ENCODE peak calls at places on chromosome 17, in five cellular contexts. One of them, this sample, is unnamed.

GRCh38 chr17:7419833-7420610 is at the start of gene SPEM1:
- DNase-seq in H54: no peak
- DNase-seq in stomach: no peak
- DNase-seq in IMR-90: no peak
- DNase-seq in transverse colon: no peak
- DNase-seq in this sample: no peak

GRCh38 chr17:57612202-57613071 is 132.7 kb downstream of the CCDC182 start:
- DNase-seq in transverse colon: no peak
- DNase-seq in H54: no peak
- DNase-seq in IMR-90: no peak
- DNase-seq in stomach: no peak
- DNase-seq in this sample: no peak

GRCh38 chr17:14775761-14776492 is 475.0 kb downstream of the HS3ST3B1 start:
- DNase-seq in stomach: no peak
- DNase-seq in transverse colon: no peak
- DNase-seq in H54: no peak
- DNase-seq in IMR-90: no peak
- DNase-seq in this sample: no peak

GRCh38 chr17:17823433-17824118 is 13.2 kb downstream of the SREBF1 start:
- DNase-seq in transverse colon: peak; percentile 89
- DNase-seq in H54: peak; percentile 100
- DNase-seq in IMR-90: peak; percentile 61
- DNase-seq in stomach: peak; percentile 89
- DNase-seq in this sample: peak; percentile 85

GRCh38 chr17:65656390-65657250 is 95.2 kb upstream of the AXIN2 start:
- DNase-seq in transverse colon: no peak
- DNase-seq in stomach: no peak
- DNase-seq in H54: no peak
- DNase-seq in IMR-90: peak; percentile 26
- DNase-seq in this sample: no peak

GRCh38 chr17:82910770-82911169 is 70.9 kb upstream of the ZNF750 start:
- DNase-seq in stomach: no peak
- DNase-seq in H54: no peak
- DNase-seq in transverse colon: no peak
- DNase-seq in IMR-90: no peak
- DNase-seq in this sample: no peak

GRCh38 chr17:353213-353837 is 718 bp upstream of the RPH3AL start:
- DNase-seq in transverse colon: no peak
- DNase-seq in H54: no peak
- DNase-seq in stomach: no peak
- DNase-seq in IMR-90: no peak
- DNase-seq in this sample: no peak

GRCh38 chr17:72351884-72352346 is 231.1 kb downstream of the SOX9 start:
- DNase-seq in transverse colon: no peak
- DNase-seq in stomach: no peak
- DNase-seq in IMR-90: no peak
- DNase-seq in H54: no peak
- DNase-seq in this sample: peak; percentile 49

GRCh38 chr17:50057521-50057991 is 1.6 kb downstream of the ITGA3 start:
- DNase-seq in stomach: peak; percentile 49
- DNase-seq in H54: no peak
- DNase-seq in transverse colon: peak; percentile 79
- DNase-seq in IMR-90: no peak
- DNase-seq in this sample: no peak

GRCh38 chr17:692116-692515 is 22.5 kb downstream of the VPS53 start:
- DNase-seq in H54: no peak
- DNase-seq in transverse colon: no peak
- DNase-seq in IMR-90: peak; percentile 89
- DNase-seq in stomach: no peak
- DNase-seq in this sample: no peak

GRCh38 chr17:33169580-33170285 is 123.4 kb downstream of the ASIC2 start:
- DNase-seq in H54: no peak
- DNase-seq in transverse colon: no peak
- DNase-seq in IMR-90: peak; percentile 57
- DNase-seq in stomach: no peak
- DNase-seq in this sample: no peak

GRCh38 chr17:21551081-21551881 is 141.0 kb upstream of the KCNJ18 start:
- DNase-seq in stomach: peak; percentile 85
- DNase-seq in IMR-90: peak; percentile 89
- DNase-seq in H54: peak; percentile 65
- DNase-seq in transverse colon: peak; percentile 84
- DNase-seq in this sample: peak; percentile 73

GRCh38 chr17:71792966-71793365 is 327.9 kb upstream of the SOX9 start:
- DNase-seq in stomach: no peak
- DNase-seq in H54: peak; percentile 42
- DNase-seq in transverse colon: no peak
- DNase-seq in IMR-90: peak; percentile 81
- DNase-seq in this sample: no peak

GRCh38 chr17:68424861-68425260 is 32.4 kb downstream of the WIPI1 start:
- DNase-seq in stomach: no peak
- DNase-seq in IMR-90: no peak
- DNase-seq in H54: no peak
- DNase-seq in transverse colon: no peak
- DNase-seq in this sample: no peak

GRCh38 chr17:42684033-42684625 is 1.8 kb downstream of the CNTNAP1 start:
- DNase-seq in stomach: peak; percentile 44
- DNase-seq in IMR-90: no peak
- DNase-seq in H54: no peak
- DNase-seq in transverse colon: no peak
- DNase-seq in this sample: peak; percentile 47

GRCh38 chr17:33241390-33241789 is 51.7 kb downstream of the ASIC2 start:
- DNase-seq in stomach: no peak
- DNase-seq in H54: no peak
- DNase-seq in transverse colon: no peak
- DNase-seq in IMR-90: peak; percentile 50
- DNase-seq in this sample: no peak

GRCh38 chr17:45857977-45858708 is 13.5 kb downstream of the SPPL2C start:
- DNase-seq in H54: no peak
- DNase-seq in IMR-90: peak; percentile 12
- DNase-seq in transverse colon: no peak
- DNase-seq in stomach: no peak
- DNase-seq in this sample: no peak

GRCh38 chr17:12566281-12567002 is 99.2 kb upstream of the MYOCD start:
- DNase-seq in IMR-90: no peak
- DNase-seq in transverse colon: no peak
- DNase-seq in H54: no peak
- DNase-seq in stomach: no peak
- DNase-seq in this sample: no peak

GRCh38 chr17:55332296-55333041 is 67.7 kb downstream of the HLF start:
- DNase-seq in stomach: no peak
- DNase-seq in IMR-90: no peak
- DNase-seq in transverse colon: peak; percentile 12
- DNase-seq in H54: no peak
- DNase-seq in this sample: no peak

GRCh38 chr17:60392042-60392844 is at the start of gene USP32:
- DNase-seq in transverse colon: peak; percentile 99
- DNase-seq in H54: peak; percentile 95
- DNase-seq in stomach: peak; percentile 98
- DNase-seq in IMR-90: peak; percentile 97
- DNase-seq in this sample: peak; percentile 98
- TF ChIP-seq POLR2A in transverse colon: peak; percentile 59
- TF ChIP-seq POLR2A in H54: peak; percentile 81
- TF ChIP-seq POLR2A in stomach: no peak
- TF ChIP-seq POLR2A in IMR-90: peak; percentile 87
- TF ChIP-seq POLR2A in this sample: peak; percentile 71

GRCh38 chr17:44536090-44536960 is 21.0 kb upstream of the FZD2 start:
- DNase-seq in stomach: no peak
- DNase-seq in transverse colon: no peak
- DNase-seq in IMR-90: no peak
- DNase-seq in H54: no peak
- DNase-seq in this sample: no peak
- TF ChIP-seq POLR2A in stomach: no peak
- TF ChIP-seq POLR2A in transverse colon: no peak
- TF ChIP-seq POLR2A in IMR-90: no peak
- TF ChIP-seq POLR2A in H54: no peak
- TF ChIP-seq POLR2A in this sample: no peak

GRCh38 chr17:37512442-37513070 is 22.9 kb downstream of the DUSP14 start:
- DNase-seq in transverse colon: no peak
- DNase-seq in H54: no peak
- DNase-seq in IMR-90: no peak
- DNase-seq in stomach: no peak
- DNase-seq in this sample: no peak
- TF ChIP-seq POLR2A in transverse colon: no peak
- TF ChIP-seq POLR2A in H54: no peak
- TF ChIP-seq POLR2A in IMR-90: no peak
- TF ChIP-seq POLR2A in stomach: no peak
- TF ChIP-seq POLR2A in this sample: no peak

DNA sequence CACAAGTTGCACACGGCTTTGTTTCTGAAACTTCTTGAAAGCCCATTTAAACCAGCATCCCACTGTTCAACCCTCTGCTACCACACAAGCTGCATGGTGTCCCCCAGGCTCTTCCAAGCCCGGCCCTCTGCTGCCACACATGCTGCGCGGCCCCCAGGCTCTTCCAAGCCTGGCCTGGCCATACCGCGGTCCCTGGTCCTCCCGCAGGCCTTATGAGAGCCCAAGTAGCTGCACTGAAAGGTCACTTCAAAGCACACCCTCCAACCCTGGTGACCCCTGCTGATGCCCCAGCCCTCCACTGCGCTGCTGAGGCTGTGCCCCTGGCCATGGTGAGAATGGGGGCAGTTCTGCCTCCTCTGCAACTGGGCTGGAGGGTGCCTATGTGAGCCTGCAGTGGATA is 25.9 kb upstream of the PVALEF start:
- DNase-seq in H54: no peak
- DNase-seq in stomach: no peak
- DNase-seq in transverse colon: no peak
- DNase-seq in IMR-90: no peak
- DNase-seq in this sample: no peak
- TF ChIP-seq POLR2A in H54: no peak
- TF ChIP-seq POLR2A in stomach: no peak
- TF ChIP-seq POLR2A in transverse colon: no peak
- TF ChIP-seq POLR2A in IMR-90: no peak
- TF ChIP-seq POLR2A in this sample: no peak

GRCh38 chr17:79835953-79836951 is 3.0 kb downstream of the CBX4 start:
- DNase-seq in IMR-90: peak; percentile 19
- DNase-seq in transverse colon: peak; percentile 87
- DNase-seq in H54: no peak
- DNase-seq in stomach: peak; percentile 90
- DNase-seq in this sample: peak; percentile 71
- TF ChIP-seq POLR2A in IMR-90: no peak
- TF ChIP-seq POLR2A in transverse colon: no peak
- TF ChIP-seq POLR2A in H54: no peak
- TF ChIP-seq POLR2A in stomach: no peak
- TF ChIP-seq POLR2A in this sample: no peak

GRCh38 chr17:28902819-28903545 is at the start of gene DHRS13:
- DNase-seq in IMR-90: peak; percentile 83
- DNase-seq in transverse colon: peak; percentile 95
- DNase-seq in stomach: peak; percentile 96
- DNase-seq in H54: peak; percentile 94
- DNase-seq in this sample: peak; percentile 89
- TF ChIP-seq POLR2A in IMR-90: no peak
- TF ChIP-seq POLR2A in transverse colon: no peak
- TF ChIP-seq POLR2A in stomach: no peak
- TF ChIP-seq POLR2A in H54: peak; percentile 50
- TF ChIP-seq POLR2A in this sample: peak; percentile 70

DNA sequence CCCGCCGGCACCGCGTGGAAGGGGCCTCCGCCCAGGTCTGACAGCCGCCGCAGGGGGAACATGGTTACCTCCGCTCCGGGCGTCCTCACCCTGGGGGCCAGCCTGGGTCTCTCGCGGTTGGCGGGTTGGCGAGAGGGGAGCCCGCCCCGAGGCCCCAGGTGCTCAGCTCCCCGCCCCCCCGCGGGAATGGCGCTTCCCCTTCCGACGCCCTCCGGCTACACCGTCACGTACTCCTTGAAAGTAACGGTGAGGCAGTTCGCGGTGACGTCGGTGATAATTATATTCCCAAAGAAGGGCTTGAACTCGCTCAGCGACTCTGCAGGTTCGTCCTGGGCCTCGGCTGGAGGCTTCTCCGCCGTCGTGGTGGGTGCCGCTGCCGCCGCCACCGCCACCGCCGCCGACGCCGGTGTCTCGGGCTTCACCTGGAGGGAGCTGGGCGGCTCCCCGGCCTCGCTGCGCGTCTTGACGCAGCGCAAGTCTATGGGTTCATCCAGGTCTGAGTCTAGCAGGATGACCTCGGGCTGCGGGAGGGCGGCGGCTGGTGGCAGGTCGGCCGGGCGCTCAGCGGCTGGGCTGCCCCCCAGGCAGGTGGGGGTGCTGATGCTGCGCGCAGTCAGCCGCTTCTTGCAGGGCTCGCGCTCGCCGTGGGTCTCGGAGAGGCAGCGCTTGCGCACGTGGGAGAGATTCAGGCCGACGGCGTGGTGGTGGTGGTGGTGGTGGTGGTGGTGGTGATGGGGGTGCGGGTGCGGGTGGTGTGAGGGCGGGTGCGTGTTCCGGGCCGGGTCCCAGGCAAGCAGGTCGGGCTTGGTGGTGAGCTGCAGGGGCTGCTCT is 5.3 kb downstream of the CBX4 start:
- DNase-seq in H54: no peak
- DNase-seq in stomach: no peak
- DNase-seq in IMR-90: no peak
- DNase-seq in transverse colon: no peak
- DNase-seq in this sample: no peak
- TF ChIP-seq POLR2A in H54: no peak
- TF ChIP-seq POLR2A in stomach: no peak
- TF ChIP-seq POLR2A in IMR-90: no peak
- TF ChIP-seq POLR2A in transverse colon: no peak
- TF ChIP-seq POLR2A in this sample: no peak

DNA sequence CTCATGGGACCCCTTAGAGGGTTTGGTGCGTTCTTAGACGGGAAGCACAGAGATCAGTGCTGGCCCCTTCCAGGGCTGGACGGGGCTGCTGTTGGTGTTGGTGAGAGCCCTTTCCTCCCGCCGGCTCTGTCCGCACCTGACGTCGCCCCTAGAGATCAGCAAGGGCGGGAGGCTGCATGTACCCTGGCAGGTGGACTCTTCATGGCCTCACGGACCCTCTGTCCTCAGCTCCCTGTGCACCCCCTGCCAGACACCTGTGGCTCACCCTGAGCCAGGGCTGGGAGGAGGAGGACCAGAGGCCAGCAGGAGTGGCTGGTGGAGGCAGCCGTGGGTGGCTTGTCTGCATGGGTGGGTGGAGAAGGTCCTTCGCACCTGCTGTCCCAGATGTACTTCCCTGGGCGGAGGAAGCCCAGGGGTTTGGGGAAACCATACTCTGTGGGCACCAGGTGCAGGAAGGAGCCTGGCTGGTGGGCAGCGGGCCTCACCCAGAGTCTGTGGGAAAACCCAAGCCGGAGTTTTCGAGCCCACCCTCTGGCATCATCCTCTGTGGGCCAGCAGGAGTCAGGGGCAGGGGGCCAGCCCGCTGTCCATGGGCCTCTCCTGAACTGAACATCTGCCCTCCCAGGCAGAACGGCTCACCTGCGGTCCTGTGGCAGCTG is 348.6 kb downstream of the SEC14L1 start:
- DNase-seq in H54: no peak
- DNase-seq in IMR-90: no peak
- DNase-seq in transverse colon: no peak
- DNase-seq in stomach: no peak
- DNase-seq in this sample: no peak
- TF ChIP-seq POLR2A in H54: no peak
- TF ChIP-seq POLR2A in IMR-90: no peak
- TF ChIP-seq POLR2A in transverse colon: no peak
- TF ChIP-seq POLR2A in stomach: no peak
- TF ChIP-seq POLR2A in this sample: no peak